ENCODE peak calls at places on chromosomes 12 and 14, in four cellular contexts. P, S, T and V are unnamed samples.
A peak's percentile ranks its signal among the peaks of the same experiment; 100 is the strongest.

GRCh38 chr12:124740691-124741137 is 123.0 kb downstream of the SCARB1 start:
- DNase-seq in P (no peak), S (peak; percentile 71), T (no peak), V (no peak)

GRCh38 chr14:69612014-69612758 is 790 bp downstream of the SUSD6 start:
- DNase-seq in P (peak; percentile 78), S (no peak), T (peak; percentile 35), V (no peak)

GRCh38 chr12:96483116-96483515 is 6.3 kb upstream of the CFAP54 start:
- DNase-seq in P (no peak), S (no peak), T (no peak), V (no peak)

GRCh38 chr12:130351331-130351730 is 13.6 kb downstream of the PIWIL1 start:
- DNase-seq in P (no peak), S (no peak), T (no peak), V (no peak)

GRCh38 chr14:98112211-98112780 is 1159.7 kb downstream of the BCL11B start:
- DNase-seq in P (no peak), S (no peak), T (no peak), V (no peak)

GRCh38 chr12:49279706-49280159 is 14.9 kb downstream of the TUBA1C start:
- DNase-seq in P (peak; percentile 25), S (peak; percentile 56), T (no peak), V (no peak)

GRCh38 chr14:68365228-68365627 is 427.6 kb downstream of the ZFP36L1 start:
- DNase-seq in P (no peak), S (no peak), T (no peak), V (no peak)

GRCh38 chr12:9742665-9743064 is 9.8 kb upstream of the CLECL1 start:
- DNase-seq in P (no peak), S (no peak), T (no peak), V (no peak)

GRCh38 chr14:36948157-36948859 is 224.1 kb downstream of the SLC25A21 start:
- DNase-seq in P (no peak), S (no peak), T (no peak), V (no peak)

GRCh38 chr14:64823305-64823985 is 56.3 kb downstream of the SPTB start:
- DNase-seq in P (peak; percentile 89), S (peak; percentile 40), T (peak; percentile 86), V (peak; percentile 76)

GRCh38 chr14:101227611-101228594 is 324.4 kb upstream of the RTL1 start:
- DNase-seq in P (no peak), S (no peak), T (no peak), V (no peak)

GRCh38 chr14:35341454-35342159 is 49.4 kb downstream of the PSMA6 start:
- DNase-seq in P (peak; percentile 73), S (peak; percentile 91), T (peak; percentile 58), V (no peak)

GRCh38 chr12:127712561-127712960 is 554.4 kb upstream of the TMEM132C start:
- DNase-seq in P (no peak), S (no peak), T (no peak), V (no peak)

GRCh38 chr14:85129907-85130306 is 400.0 kb upstream of the FLRT2 start:
- DNase-seq in P (no peak), S (peak; percentile 1), T (no peak), V (no peak)

GRCh38 chr12:6608592-6609311 is 1.6 kb upstream of the CHD4 start:
- DNase-seq in P (no peak), S (peak; percentile 68), T (no peak), V (no peak)

GRCh38 chr12:88247241-88247643 is 105.1 kb downstream of the TMTC3 start:
- DNase-seq in P (no peak), S (no peak), T (no peak), V (peak; percentile 40)

GRCh38 chr12:2248901-2249381 is 196.2 kb downstream of the CACNA1C start:
- DNase-seq in P (peak; percentile 63), S (no peak), T (no peak), V (no peak)

GRCh38 chr12:20175704-20176388 is 192.5 kb upstream of the PDE3A start:
- DNase-seq in P (no peak), S (peak; percentile 3), T (no peak), V (no peak)

GRCh38 chr12:80059875-80060274 is 39.5 kb upstream of the OTOGL start:
- DNase-seq in P (no peak), S (no peak), T (no peak), V (no peak)

GRCh38 chr14:77406718-77407117 is 16.6 kb downstream of the NOXRED1 start:
- DNase-seq in P (no peak), S (no peak), T (no peak), V (peak; percentile 29)
- TF ChIP-seq FOXJ3 in P (no peak), S (no peak), T (no peak), V (no peak)

GRCh38 chr12:33586576-33586975 is 147.0 kb upstream of the SYT10 start:
- DNase-seq in P (no peak), S (no peak), T (no peak), V (no peak)

GRCh38 chr12:33581613-33582122 is 142.0 kb upstream of the SYT10 start:
- DNase-seq in P (no peak), S (no peak), T (no peak), V (no peak)
- TF ChIP-seq FOXJ3 in P (no peak), S (no peak), T (no peak), V (no peak)

DNA sequence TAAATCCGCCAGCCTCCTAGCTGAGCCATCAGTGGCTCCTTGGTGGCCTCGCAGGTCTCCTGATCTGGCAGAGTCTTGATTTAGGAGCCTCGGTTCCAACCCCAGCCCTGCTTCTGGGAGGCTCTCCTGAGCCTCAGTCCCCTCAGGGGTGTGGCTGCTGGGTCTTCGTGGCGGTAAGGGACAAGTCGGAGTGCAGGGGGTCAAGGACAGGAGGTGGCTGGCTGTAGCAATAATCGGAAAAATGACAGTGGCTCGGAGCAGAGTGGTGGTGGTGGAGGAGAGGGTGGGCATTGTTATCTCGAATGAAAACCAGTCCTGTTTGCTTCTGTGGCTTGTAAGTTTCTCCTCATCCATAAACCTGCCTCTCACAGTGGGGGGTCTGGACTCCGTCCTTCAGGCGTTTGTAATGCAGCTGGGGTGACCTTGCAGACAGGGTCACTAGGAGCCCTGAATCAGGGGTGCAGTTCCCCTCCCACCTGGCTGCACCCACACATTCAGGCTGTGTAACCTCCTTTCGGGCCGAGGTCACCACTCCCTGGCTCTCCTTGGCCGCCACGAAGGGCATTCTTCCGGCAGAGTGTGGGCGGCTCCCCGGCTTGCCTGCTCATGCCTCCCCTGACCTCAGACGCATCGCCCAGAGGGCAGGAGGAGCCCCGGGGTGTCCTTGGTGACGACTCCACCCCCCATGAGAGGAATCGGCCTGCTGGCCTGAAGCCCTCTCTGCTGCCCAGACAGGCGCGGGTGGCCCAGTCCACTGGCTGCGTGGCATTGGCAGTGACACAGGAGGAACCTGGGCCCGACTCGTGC is 8.1 kb downstream of the BCL7A start:
- DNase-seq in P (no peak), S (no peak), T (no peak), V (peak; percentile 29)
- TF ChIP-seq FOXJ3 in P (no peak), S (no peak), T (no peak), V (no peak)

DNA sequence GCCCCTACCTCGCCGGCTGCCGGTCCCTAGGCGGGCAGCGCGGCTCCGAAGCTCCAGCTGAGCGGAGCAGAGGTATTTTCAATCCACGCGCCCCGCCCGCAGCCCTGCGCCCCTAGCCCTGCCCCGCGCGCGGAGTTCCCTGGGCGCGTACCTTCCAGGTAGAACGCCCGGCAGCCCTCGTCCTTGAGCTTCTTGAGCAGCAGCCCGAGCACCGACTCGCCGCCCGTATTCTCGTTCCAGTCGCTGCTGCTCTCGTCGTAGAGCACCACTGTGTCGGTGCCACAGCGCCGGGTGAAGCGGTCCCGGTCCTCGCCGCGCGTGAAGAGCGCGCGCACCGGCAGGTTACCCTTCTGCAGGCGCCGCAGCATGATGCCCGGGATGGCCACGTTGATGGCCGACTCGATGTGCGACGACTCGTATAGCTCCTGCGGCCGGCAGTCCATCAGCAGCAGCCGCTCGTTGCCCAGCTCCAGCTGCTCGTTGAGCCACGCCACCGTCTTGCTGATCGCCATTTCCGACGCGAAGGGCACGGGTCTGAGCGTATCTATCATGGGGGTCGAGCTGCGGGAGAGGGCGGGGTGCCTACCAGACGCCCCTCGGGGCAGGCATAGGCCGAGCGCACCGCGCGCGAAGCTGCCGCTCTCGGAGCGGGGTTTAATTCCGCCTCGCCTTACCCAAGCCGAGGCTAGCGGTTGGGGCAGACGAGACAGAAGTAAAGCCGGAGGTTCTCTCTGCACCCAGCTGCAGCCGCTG is 636 bp downstream of the DUSP6 start:
- DNase-seq in P (peak; percentile 69), S (no peak), T (peak; percentile 37), V (no peak)
- TF ChIP-seq FOXJ3 in P (no peak), S (no peak), T (no peak), V (no peak)

DNA sequence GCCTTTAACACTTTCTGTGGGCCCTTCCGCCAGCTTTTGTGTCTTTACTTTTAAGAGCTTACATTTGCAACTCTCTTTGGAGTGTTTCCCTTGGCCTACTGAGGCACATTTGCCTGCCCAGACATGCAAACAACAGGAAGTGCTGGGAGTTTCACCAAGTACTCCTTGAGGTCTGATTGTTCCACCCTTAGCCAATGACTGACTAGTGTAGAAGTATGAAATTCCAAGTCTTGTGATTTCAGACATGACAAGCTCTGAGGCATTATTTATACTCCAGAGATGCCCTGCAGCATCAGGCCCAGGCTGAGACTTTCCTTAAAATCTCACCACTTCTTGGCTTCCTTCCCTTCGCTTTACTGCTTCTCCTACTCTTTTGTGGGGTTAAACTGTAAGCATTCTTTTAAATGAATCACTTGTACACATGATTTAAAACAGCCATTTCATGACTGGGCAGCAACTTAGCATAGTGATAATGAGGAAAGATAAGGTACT is 174.1 kb downstream of the SLC6A15 start:
- DNase-seq in P (no peak), S (no peak), T (no peak), V (no peak)
- TF ChIP-seq FOXJ3 in P (no peak), S (no peak), T (no peak), V (no peak)

GRCh38 chr14:24806061-24806678 is 172.2 kb upstream of the GZMB start:
- DNase-seq in P (peak; percentile 34), S (peak; percentile 88), T (peak; percentile 87), V (peak; percentile 38)
- TF ChIP-seq FOXJ3 in P (no peak), S (no peak), T (no peak), V (no peak)

DNA sequence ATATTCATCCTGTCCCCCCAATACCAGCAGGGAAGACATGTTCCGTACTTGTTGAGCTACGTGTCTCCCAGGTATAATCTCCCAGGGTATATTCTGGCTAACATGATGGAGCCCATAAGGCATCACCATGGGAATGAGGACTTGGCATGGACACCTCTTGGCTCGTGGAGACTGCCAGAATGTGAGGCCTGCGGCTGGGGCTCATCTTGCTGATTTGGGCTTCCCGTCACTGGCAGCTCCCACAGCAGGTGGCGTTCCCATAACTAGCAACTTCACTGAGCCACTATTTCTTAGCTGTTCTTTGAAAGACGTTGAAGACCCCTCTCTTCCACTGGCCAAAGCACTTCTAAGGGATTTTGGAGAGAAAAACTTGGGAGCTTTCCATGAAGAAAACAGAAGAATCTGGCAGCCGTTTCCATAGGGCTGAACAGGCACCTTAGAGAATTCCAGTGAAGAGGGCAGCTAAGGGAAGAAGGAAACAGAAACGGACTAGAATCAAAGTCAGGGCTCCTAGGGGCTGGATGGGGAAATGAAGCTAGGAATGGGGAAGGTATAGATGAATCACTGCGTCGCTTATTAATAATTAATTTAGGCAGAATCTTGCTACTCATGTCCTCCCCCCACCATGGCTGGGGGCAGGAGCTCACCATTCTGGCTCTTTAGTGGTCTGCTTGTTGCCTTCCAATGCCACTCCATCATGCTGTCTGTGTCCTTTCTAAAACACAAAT is 39.7 kb upstream of the FOS start:
- DNase-seq in P (no peak), S (no peak), T (no peak), V (no peak)
- TF ChIP-seq FOXJ3 in P (no peak), S (no peak), T (no peak), V (no peak)